ENCODE peak calls at places on chromosomes 6 and 20, in five cellular contexts. L, U, M, E and C are unnamed samples.
A peak's percentile ranks its signal among the peaks of the same experiment; 100 is the strongest.

GRCh38 chr20:45408646-45409213 is 641 bp downstream of the DBNDD2 start:
- DNase-seq in L (no peak), U (no peak), M (no peak), E (no peak), C (no peak)

GRCh38 chr20:33702861-33703260 is 16.7 kb upstream of the E2F1 start:
- DNase-seq in L (no peak), U (peak; percentile 59), M (no peak), E (no peak), C (no peak)

GRCh38 chr6:119138906-119139541 is 60.6 kb upstream of the FAM184A start:
- DNase-seq in L (no peak), U (no peak), M (no peak), E (no peak), C (no peak)

GRCh38 chr6:27177454-27178000 is 70.0 kb upstream of the PRSS16 start:
- DNase-seq in L (no peak), U (peak; percentile 87), M (peak; percentile 59), E (peak; percentile 88), C (peak; percentile 90)

GRCh38 chr6:129575378-129576118 is 134.4 kb downstream of the ARHGAP18 start:
- DNase-seq in L (peak; percentile 20), U (peak; percentile 14), M (no peak), E (peak; percentile 80), C (peak; percentile 75)

GRCh38 chr6:136766274-136766673 is 26.0 kb downstream of the MAP3K5 start:
- DNase-seq in L (no peak), U (no peak), M (no peak), E (no peak), C (no peak)

GRCh38 chr6:75800133-75800532 is 51.1 kb downstream of the MYO6 start:
- DNase-seq in L (no peak), U (no peak), M (no peak), E (no peak), C (no peak)

GRCh38 chr6:66478705-66479104 is 771.7 kb upstream of the EYS start:
- DNase-seq in L (no peak), U (no peak), M (no peak), E (no peak), C (no peak)